ENCODE peak calls at places on chromosomes 16 and 17, in six cellular contexts. B, P, Q, X, S and U are unnamed samples.

GRCh38 chr17:6546069-6546718 is 10.2 kb downstream of the PITPNM3 start:
- DNase-seq in X (no peak), Q (peak), P (no peak), S (no peak), B (no peak), U (peak)

GRCh38 chr16:17269434-17269833 is 201.3 kb downstream of the XYLT1 start:
- DNase-seq in X (no peak), S (no peak), B (no peak), P (no peak), Q (no peak), U (peak)

GRCh38 chr16:85860413-85861094 is 38.4 kb upstream of the IRF8 start:
- DNase-seq in P (no peak), B (no peak), S (no peak), Q (no peak), X (no peak), U (no peak)

GRCh38 chr16:9977333-9977897 is 204.8 kb downstream of the GRIN2A start:
- DNase-seq in Q (no peak), B (no peak), S (no peak), P (no peak), X (no peak), U (no peak)

GRCh38 chr17:53516643-53517042 is 306.1 kb upstream of the KIF2B start:
- DNase-seq in P (no peak), S (no peak), X (no peak), Q (peak), B (no peak), U (no peak)

GRCh38 chr16:57838161-57838560 is 35.9 kb upstream of the KIFC3 start:
- DNase-seq in Q (no peak), B (no peak), X (no peak), P (no peak), S (peak), U (no peak)

GRCh38 chr17:39946551-39947330 is 16.1 kb upstream of the GSDMA start:
- DNase-seq in B (no peak), S (no peak), Q (no peak), X (no peak), P (no peak), U (no peak)

GRCh38 chr16:72626623-72627022 is 421.3 kb downstream of the ZFHX3 start:
- DNase-seq in S (no peak), X (no peak), P (no peak), B (no peak), Q (no peak), U (no peak)

GRCh38 chr16:2115591-2115973 is 20.1 kb downstream of the PKD1 start:
- DNase-seq in S (no peak), B (no peak), P (no peak), X (no peak), Q (no peak), U (no peak)

GRCh38 chr16:17417740-17418139 is 53.0 kb downstream of the XYLT1 start:
- DNase-seq in B (no peak), X (no peak), Q (no peak), P (no peak), S (no peak), U (no peak)

GRCh38 chr16:19864566-19864965 is 20.1 kb downstream of the GPRC5B start:
- DNase-seq in Q (no peak), P (no peak), B (no peak), S (no peak), X (no peak), U (no peak)

GRCh38 chr16:70540994-70541393 is 17.4 kb downstream of the SF3B3 start:
- DNase-seq in S (no peak), X (no peak), P (no peak), B (no peak), Q (no peak), U (no peak)

GRCh38 chr17:36814958-36815357 is 122.3 kb upstream of the LHX1 start:
- DNase-seq in S (no peak), B (no peak), Q (no peak), P (no peak), X (no peak), U (no peak)

GRCh38 chr17:36813957-36814356 is 123.3 kb upstream of the LHX1 start:
- DNase-seq in X (no peak), P (no peak), B (no peak), S (no peak), Q (no peak), U (no peak)

GRCh38 chr17:36816214-36816613 is 121.1 kb upstream of the LHX1 start:
- DNase-seq in X (no peak), Q (no peak), P (no peak), B (no peak), S (no peak), U (no peak)

GRCh38 chr17:36812762-36813161 is 124.5 kb upstream of the LHX1 start:
- DNase-seq in X (no peak), P (no peak), B (no peak), Q (no peak), S (no peak), U (no peak)

GRCh38 chr17:36813357-36813756 is 123.9 kb upstream of the LHX1 start:
- DNase-seq in S (no peak), P (no peak), Q (no peak), X (no peak), B (peak), U (no peak)
- H3K14ac ChIP-seq in S (no peak), P (no peak), Q (no peak), X (no peak), B (no peak), U (no peak)

GRCh38 chr17:73533801-73534574 is 110.3 kb downstream of the SDK2 start:
- DNase-seq in P (no peak), S (no peak), X (peak), B (peak), Q (no peak), U (no peak)

GRCh38 chr17:73532441-73532901 is 111.8 kb downstream of the SDK2 start:
- DNase-seq in Q (no peak), X (no peak), S (no peak), B (no peak), P (no peak), U (no peak)

GRCh38 chr17:73531171-73531570 is 113.1 kb downstream of the SDK2 start:
- DNase-seq in Q (no peak), B (no peak), P (no peak), S (no peak), X (no peak), U (no peak)

GRCh38 chr17:73534575-73534940 is 109.7 kb downstream of the SDK2 start:
- DNase-seq in S (no peak), Q (no peak), X (no peak), B (no peak), P (no peak), U (no peak)

DNA sequence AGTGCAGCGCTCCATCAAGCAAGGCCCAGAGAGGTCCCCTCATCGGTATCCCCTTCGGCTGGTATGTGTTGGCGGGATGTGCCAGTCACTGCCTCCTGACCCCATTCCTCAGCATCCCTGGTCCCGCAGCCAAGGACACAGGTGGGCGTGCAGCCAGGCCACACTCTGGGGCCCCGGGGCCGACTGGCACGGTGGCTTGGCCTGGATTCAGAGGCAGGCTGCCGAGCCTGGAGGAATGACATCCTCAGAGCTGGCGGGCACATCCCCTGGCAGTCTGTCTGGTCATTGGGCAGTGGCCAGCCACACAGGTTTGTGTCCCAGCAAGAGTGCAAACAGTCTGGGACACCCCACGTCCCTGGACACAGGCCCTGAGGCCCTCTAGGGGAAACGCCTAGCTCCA is 111.1 kb downstream of the SDK2 start:
- DNase-seq in S (no peak), Q (no peak), B (no peak), X (no peak), P (no peak), U (no peak)
- H3K4ac ChIP-seq in S (no peak), Q (no peak), B (no peak), X (no peak), P (no peak), U (no peak)

DNA sequence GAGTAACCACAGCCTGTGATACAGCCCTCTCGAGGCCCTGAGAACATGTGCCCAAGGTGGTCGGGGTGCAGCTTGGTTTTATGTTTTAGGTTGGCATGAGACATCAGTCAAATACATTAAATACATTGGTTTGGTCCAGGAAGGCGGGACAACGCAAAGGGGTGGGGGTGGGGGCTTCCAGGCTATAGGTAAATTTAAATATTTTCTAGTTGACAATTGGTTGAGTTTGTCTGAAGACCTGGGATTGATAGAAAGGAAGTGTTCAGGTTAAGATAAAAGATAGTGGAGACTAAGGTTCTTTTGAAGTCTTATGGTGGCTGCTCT is 1.2 kb upstream of the ZKSCAN2 start:
- DNase-seq in X (no peak), B (no peak), P (no peak), S (no peak), Q (no peak), U (no peak)
- H2BK5ac ChIP-seq in X (no peak), B (no peak), P (peak), S (no peak), Q (no peak), U (no peak)

DNA sequence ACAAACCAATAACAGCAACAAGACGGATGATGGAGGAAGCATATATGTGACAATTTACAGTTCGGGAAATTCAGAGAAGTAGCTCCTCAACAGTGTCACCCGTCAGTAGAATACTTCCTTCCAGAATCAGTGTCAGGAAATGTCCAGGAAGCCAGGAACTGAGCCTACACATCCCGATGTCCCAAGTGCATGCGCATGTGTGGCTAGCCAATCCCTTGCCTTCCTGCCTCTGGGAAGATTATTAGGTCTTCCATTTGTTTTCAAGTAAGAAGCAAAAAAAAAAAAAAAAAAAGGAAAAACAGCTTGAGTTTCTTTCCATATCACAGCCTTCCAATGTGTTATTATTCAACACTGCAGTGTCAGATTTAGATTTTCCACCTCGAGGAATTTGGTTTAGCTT is 1.3 kb upstream of the PITPNC1 start:
- DNase-seq in X (no peak), P (no peak), Q (no peak), S (no peak), B (no peak), U (no peak)
- H3K14ac ChIP-seq in X (no peak), P (no peak), Q (no peak), S (no peak), B (no peak), U (no peak)

GRCh38 chr17:41786227-41787020 is at the start of gene JUP:
- DNase-seq in P (peak), X (peak), Q (peak), B (peak), S (peak), U (peak)
- H3K4ac ChIP-seq in P (no peak), X (peak), Q (peak), B (no peak), S (peak), U (peak)

GRCh38 chr17:76544123-76544915 is 4.5 kb downstream of the PRCD start:
- DNase-seq in S (no peak), X (no peak), P (no peak), B (peak), Q (peak), U (no peak)
- H2BK5ac ChIP-seq in S (no peak), X (no peak), P (no peak), B (no peak), Q (no peak), U (no peak)

GRCh38 chr17:82444284-82444893 is 6.2 kb downstream of the CYBC1 start:
- DNase-seq in P (no peak), X (no peak), S (no peak), Q (no peak), B (no peak), U (no peak)
- H3K14ac ChIP-seq in P (no peak), X (no peak), S (no peak), Q (no peak), B (no peak), U (no peak)

GRCh38 chr16:31080756-31081419 is 6.7 kb downstream of the ZNF646 start:
- DNase-seq in S (no peak), Q (no peak), B (no peak), X (no peak), P (no peak), U (no peak)
- H3K4ac ChIP-seq in S (no peak), Q (no peak), B (no peak), X (no peak), P (no peak), U (no peak)

GRCh38 chr17:28746611-28747045 is 2.8 kb downstream of the TRAF4 start:
- DNase-seq in S (peak), B (peak), Q (no peak), X (no peak), P (no peak), U (no peak)

GRCh38 chr17:28744802-28745051 is 916 bp downstream of the TRAF4 start:
- DNase-seq in B (peak), Q (no peak), P (no peak), X (no peak), S (no peak), U (no peak)

GRCh38 chr17:28745777-28746473 is 2.1 kb downstream of the TRAF4 start:
- DNase-seq in B (peak), X (no peak), P (no peak), Q (no peak), S (peak), U (no peak)

GRCh38 chr17:28744104-28744801 is 442 bp downstream of the TRAF4 start:
- DNase-seq in Q (peak), X (peak), S (peak), B (peak), P (no peak), U (peak)

GRCh38 chr17:28745052-28745776 is 1.4 kb downstream of the TRAF4 start:
- DNase-seq in S (peak), X (peak), P (no peak), B (peak), Q (peak), U (peak)
- H2BK5ac ChIP-seq in S (peak), X (peak), P (peak), B (peak), Q (peak), U (peak)

GRCh38 chr17:30831257-30831656 is 509 bp upstream of the ATAD5 start:
- DNase-seq in S (peak), B (peak), P (no peak), Q (no peak), X (no peak), U (peak)

GRCh38 chr17:30829022-30829421 is 2.7 kb upstream of the ATAD5 start:
- DNase-seq in Q (no peak), B (no peak), X (no peak), P (no peak), S (no peak), U (no peak)

GRCh38 chr17:30832438-30832790 is 648 bp downstream of the ATAD5 start:
- DNase-seq in Q (peak), S (no peak), X (no peak), B (no peak), P (no peak), U (no peak)

GRCh38 chr17:30827082-30827481 is 2.6 kb upstream of the CRLF3 start:
- DNase-seq in X (no peak), B (no peak), Q (no peak), S (peak), P (no peak), U (no peak)

GRCh38 chr17:30831663-30832437 is at the start of gene ATAD5:
- DNase-seq in B (peak), X (peak), Q (peak), S (peak), P (peak), U (peak)
- H3K14ac ChIP-seq in B (peak), X (peak), Q (peak), S (peak), P (no peak), U (peak)